ENCODE peak calls at places on chromosome 18, in nine cellular contexts. U, D, Z, J, B, S, I, H and R are unnamed samples.

GRCh38 chr18:80105369-80106167 is 3.5 kb upstream of the ADNP2 start:
- DNase-seq in U (no peak), D (no peak), Z (no peak), J (no peak), B (no peak), S (no peak), I (no peak), H (no peak), R (no peak)

GRCh38 chr18:9824474-9824832 is 61.3 kb upstream of the TXNDC2 start:
- DNase-seq in U (no peak), D (peak), Z (no peak), J (no peak), B (no peak), S (no peak), I (no peak), H (no peak), R (peak)

GRCh38 chr18:43312891-43313290 is 35.6 kb upstream of the SYT4 start:
- DNase-seq in U (no peak), D (no peak), Z (no peak), J (no peak), B (no peak), S (no peak), I (no peak), H (no peak), R (no peak)

GRCh38 chr18:5603153-5603552 is 59.4 kb upstream of the EPB41L3 start:
- DNase-seq in U (no peak), D (no peak), Z (no peak), J (no peak), B (no peak), S (no peak), I (no peak), H (no peak), R (no peak)

GRCh38 chr18:36519358-36519757 is 221.8 kb downstream of the FHOD3 start:
- DNase-seq in U (no peak), D (peak), Z (no peak), J (no peak), B (no peak), S (no peak), I (no peak), H (no peak), R (peak)

GRCh38 chr18:44229693-44230108 is 451.0 kb upstream of the SETBP1 start:
- DNase-seq in U (peak), D (peak), Z (no peak), J (peak), B (peak), S (peak), I (no peak), H (peak), R (peak)

GRCh38 chr18:63869851-63870250 is 17.7 kb upstream of the SERPINB2 start:
- DNase-seq in U (no peak), D (no peak), Z (no peak), J (no peak), B (no peak), S (no peak), I (no peak), H (no peak), R (peak)

GRCh38 chr18:62452280-62452824 is 70.5 kb upstream of the ZCCHC2 start:
- DNase-seq in U (no peak), D (peak), Z (no peak), J (no peak), B (no peak), S (no peak), I (no peak), H (no peak), R (peak)

GRCh38 chr18:63586431-63586830 is 712 bp upstream of the SERPINB13 start:
- DNase-seq in U (no peak), D (no peak), Z (no peak), J (no peak), B (no peak), S (no peak), I (no peak), H (no peak), R (no peak)

GRCh38 chr18:44733069-44733753 is 52.5 kb downstream of the SETBP1 start:
- DNase-seq in U (peak), D (peak), Z (peak), J (no peak), B (no peak), S (no peak), I (no peak), H (no peak), R (peak)

GRCh38 chr18:23498877-23499570 is 4.3 kb upstream of the RMC1 start:
- DNase-seq in U (no peak), D (peak), Z (peak), J (peak), B (peak), S (no peak), I (peak), H (peak), R (peak)

GRCh38 chr18:3579701-3580100 is 129.7 kb downstream of the TGIF1 start:
- DNase-seq in U (no peak), D (peak), Z (no peak), J (no peak), B (no peak), S (no peak), I (no peak), H (no peak), R (peak)

GRCh38 chr18:3581890-3582289 is 131.9 kb downstream of the TGIF1 start:
- DNase-seq in U (no peak), D (no peak), Z (no peak), J (no peak), B (no peak), S (no peak), I (no peak), H (no peak), R (no peak)

GRCh38 chr18:3577456-3577855 is 127.5 kb downstream of the TGIF1 start:
- DNase-seq in U (no peak), D (no peak), Z (no peak), J (no peak), B (no peak), S (no peak), I (no peak), H (no peak), R (peak)

GRCh38 chr18:3584266-3584665 is 134.3 kb downstream of the TGIF1 start:
- DNase-seq in U (no peak), D (no peak), Z (no peak), J (no peak), B (no peak), S (no peak), I (no peak), H (no peak), R (no peak)

GRCh38 chr18:3578621-3579020 is 128.6 kb downstream of the TGIF1 start:
- DNase-seq in U (no peak), D (no peak), Z (no peak), J (no peak), B (no peak), S (no peak), I (no peak), H (no peak), R (no peak)
- TF ChIP-seq CTCF in U (no peak), D (no peak), Z (no peak), J (no peak), B (no peak), S (no peak), I (no peak), H (no peak), R (no peak)

DNA sequence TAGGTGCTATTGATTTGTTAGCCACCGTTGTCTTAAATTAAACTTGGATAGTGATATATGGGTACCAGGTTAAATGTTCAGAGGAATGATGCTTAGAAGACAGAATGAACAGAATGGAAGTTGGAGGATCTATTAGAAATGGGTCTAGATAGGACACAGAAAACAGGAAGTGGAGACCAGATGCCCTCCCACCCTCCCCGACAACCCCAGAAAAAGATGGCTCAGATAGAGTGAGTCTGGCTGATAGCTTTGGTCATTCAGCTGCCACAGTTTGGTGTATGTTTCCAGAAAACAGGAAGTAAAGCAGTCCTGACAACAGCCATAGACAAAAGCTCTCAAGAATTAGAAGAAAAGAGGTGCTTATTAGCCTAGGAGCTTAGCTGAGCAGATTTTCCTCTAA is 71.5 kb upstream of the DSG1 start:
- DNase-seq in U (no peak), D (no peak), Z (no peak), J (no peak), B (no peak), S (no peak), I (no peak), H (no peak), R (no peak)
- H3K4me3 ChIP-seq in U (no peak), D (no peak), Z (no peak), J (no peak), B (no peak), S (no peak), I (no peak), H (no peak), R (no peak)

GRCh38 chr18:57803119-57803969 is at the start of gene ATP8B1:
- DNase-seq in U (no peak), D (peak), Z (peak), J (peak), B (peak), S (peak), I (peak), H (peak), R (peak)
- TF ChIP-seq CTCF in U (no peak), D (no peak), Z (no peak), J (no peak), B (no peak), S (no peak), I (no peak), H (no peak), R (no peak)

GRCh38 chr18:47984991-47985390 is 54.5 kb upstream of the SMAD2 start:
- DNase-seq in U (no peak), D (no peak), Z (no peak), J (peak), B (peak), S (no peak), I (no peak), H (no peak), R (no peak)

GRCh38 chr18:47983946-47984345 is 53.5 kb upstream of the SMAD2 start:
- DNase-seq in U (no peak), D (no peak), Z (no peak), J (no peak), B (no peak), S (no peak), I (no peak), H (no peak), R (no peak)

GRCh38 chr18:47985837-47986236 is 55.4 kb upstream of the SMAD2 start:
- DNase-seq in U (no peak), D (no peak), Z (no peak), J (no peak), B (no peak), S (no peak), I (no peak), H (no peak), R (no peak)

GRCh38 chr18:47986724-47987455 is 56.4 kb upstream of the SMAD2 start:
- DNase-seq in U (no peak), D (no peak), Z (no peak), J (no peak), B (no peak), S (no peak), I (no peak), H (no peak), R (no peak)

GRCh38 chr18:47987456-47987735 is 56.9 kb upstream of the SMAD2 start:
- DNase-seq in U (no peak), D (no peak), Z (no peak), J (no peak), B (no peak), S (no peak), I (no peak), H (no peak), R (no peak)
- H3K4me3 ChIP-seq in U (no peak), D (no peak), Z (no peak), J (no peak), B (no peak), S (no peak), I (no peak), H (no peak), R (no peak)

DNA sequence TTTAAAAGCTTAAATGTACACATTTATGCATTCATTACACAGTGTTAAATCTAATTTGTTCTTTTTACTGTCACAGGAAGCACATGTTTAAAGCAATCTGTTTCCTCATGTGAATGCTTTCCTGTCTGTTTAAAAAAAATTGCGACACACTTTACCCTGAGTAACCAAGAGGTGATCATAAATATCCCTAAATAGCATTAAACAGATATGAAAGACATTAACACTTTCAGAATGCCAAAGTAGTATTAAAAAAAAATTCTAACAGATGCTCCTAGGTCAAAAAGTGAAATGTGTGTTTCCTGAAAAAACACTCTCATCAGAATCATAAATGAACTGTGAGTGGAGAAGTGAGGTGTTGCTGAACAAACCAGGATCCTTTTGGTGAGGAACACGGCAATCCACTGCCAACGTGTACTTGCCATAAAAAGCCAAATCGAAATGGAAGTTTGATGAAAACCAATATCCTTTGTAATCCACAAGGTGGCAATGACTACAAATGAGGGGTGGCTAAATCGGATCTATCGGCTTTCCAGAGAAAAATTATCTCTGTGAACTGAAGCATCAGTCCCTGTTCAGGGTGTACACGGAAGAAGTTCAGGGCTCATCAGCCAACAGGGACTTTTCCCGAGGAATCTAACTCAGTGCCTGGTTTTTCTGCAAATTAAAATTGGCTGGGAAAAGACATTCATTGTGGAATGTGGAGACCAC is 248.9 kb downstream of the TCF4 start:
- DNase-seq in U (no peak), D (peak), Z (peak), J (no peak), B (no peak), S (no peak), I (no peak), H (no peak), R (no peak)
- TF ChIP-seq CTCF in U (no peak), D (peak), Z (peak), J (no peak), B (no peak), S (no peak), I (no peak), H (no peak), R (peak)